ENCODE peak calls at places on chromosome 6, in four cellular contexts. One of them, this sample, is unnamed.

GRCh38 chr6:120005292-120005976 is 655.9 kb upstream of the MAN1A1 start:
- DNase-seq in activated CD4-positive, alpha-beta T cell treated with anti-CD3 and anti-CD28 coated beads, Interleukin-2, amount 50 U/mL, for 1 hour: no peak
- DNase-seq in NCI-H345: no peak
- DNase-seq in spleen: no peak
- DNase-seq in this sample: no peak

GRCh38 chr6:56959938-56960337 is 5.0 kb downstream of the BEND6 start:
- DNase-seq in activated CD4-positive, alpha-beta T cell treated with anti-CD3 and anti-CD28 coated beads, Interleukin-2, amount 50 U/mL, for 1 hour: no peak
- DNase-seq in NCI-H345: no peak
- DNase-seq in spleen: no peak
- DNase-seq in this sample: no peak

GRCh38 chr6:40349092-40349491 is 238.1 kb downstream of the LRFN2 start:
- DNase-seq in activated CD4-positive, alpha-beta T cell treated with anti-CD3 and anti-CD28 coated beads, Interleukin-2, amount 50 U/mL, for 1 hour: no peak
- DNase-seq in NCI-H345: no peak
- DNase-seq in spleen: no peak
- DNase-seq in this sample: no peak

GRCh38 chr6:162854734-162855191 is 127.0 kb downstream of the PACRG start:
- DNase-seq in activated CD4-positive, alpha-beta T cell treated with anti-CD3 and anti-CD28 coated beads, Interleukin-2, amount 50 U/mL, for 1 hour: no peak
- DNase-seq in NCI-H345: no peak
- DNase-seq in spleen: no peak
- DNase-seq in this sample: no peak

GRCh38 chr6:128655978-128656498 is 135.6 kb upstream of the PTPRK start:
- DNase-seq in activated CD4-positive, alpha-beta T cell treated with anti-CD3 and anti-CD28 coated beads, Interleukin-2, amount 50 U/mL, for 1 hour: no peak
- DNase-seq in NCI-H345: no peak
- DNase-seq in spleen: no peak
- DNase-seq in this sample: peak; percentile 55

GRCh38 chr6:116266803-116267202 is 12.9 kb downstream of the TSPYL1 start:
- DNase-seq in spleen: no peak
- DNase-seq in activated CD4-positive, alpha-beta T cell treated with anti-CD3 and anti-CD28 coated beads, Interleukin-2, amount 50 U/mL, for 1 hour: no peak
- DNase-seq in NCI-H345: no peak
- DNase-seq in this sample: no peak

GRCh38 chr6:67748521-67748920 is 886.6 kb upstream of the ADGRB3 start:
- DNase-seq in NCI-H345: no peak
- DNase-seq in activated CD4-positive, alpha-beta T cell treated with anti-CD3 and anti-CD28 coated beads, Interleukin-2, amount 50 U/mL, for 1 hour: no peak
- DNase-seq in spleen: no peak
- DNase-seq in this sample: no peak

GRCh38 chr6:119344306-119344705 is 5.3 kb downstream of the MAN1A1 start:
- DNase-seq in spleen: no peak
- DNase-seq in NCI-H345: no peak
- DNase-seq in activated CD4-positive, alpha-beta T cell treated with anti-CD3 and anti-CD28 coated beads, Interleukin-2, amount 50 U/mL, for 1 hour: no peak
- DNase-seq in this sample: no peak

GRCh38 chr6:22383016-22383415 is 86.2 kb upstream of the PRL start:
- DNase-seq in spleen: no peak
- DNase-seq in activated CD4-positive, alpha-beta T cell treated with anti-CD3 and anti-CD28 coated beads, Interleukin-2, amount 50 U/mL, for 1 hour: no peak
- DNase-seq in NCI-H345: no peak
- DNase-seq in this sample: no peak

GRCh38 chr6:150527100-150527499 is 72.6 kb upstream of the PLEKHG1 start:
- DNase-seq in activated CD4-positive, alpha-beta T cell treated with anti-CD3 and anti-CD28 coated beads, Interleukin-2, amount 50 U/mL, for 1 hour: no peak
- DNase-seq in NCI-H345: no peak
- DNase-seq in spleen: no peak
- DNase-seq in this sample: no peak

GRCh38 chr6:10794239-10794638 is 44.1 kb downstream of the MAK start:
- DNase-seq in spleen: no peak
- DNase-seq in NCI-H345: no peak
- DNase-seq in activated CD4-positive, alpha-beta T cell treated with anti-CD3 and anti-CD28 coated beads, Interleukin-2, amount 50 U/mL, for 1 hour: no peak
- DNase-seq in this sample: no peak

This sample was measured in AG09309.